ENCODE peak calls at places on chromosomes 11 and 22, in six cellular contexts. One of them, this sample, is unnamed.
A peak's percentile ranks its signal among the peaks of the same experiment; 100 is the strongest.

GRCh38 chr11:112748713-112749481 is 212.3 kb upstream of the NCAM1 start:
- DNase-seq in lung: no peak
- DNase-seq in endodermal cell: no peak
- DNase-seq in NCI-H2029 treated with DMSO at 0.1 percent for 48 hours: no peak
- DNase-seq in stimulated activated CD4-positive, alpha-beta T cell treated with anti-CD3 and anti-CD28 coated beads, Interleukin-2, amount 100 ng/mL, for 48 hours: no peak
- DNase-seq in neural crest cell: no peak
- DNase-seq in this sample: peak; percentile 38

GRCh38 chr11:125272092-125272491 is 107.5 kb downstream of the PKNOX2 start:
- DNase-seq in lung: no peak
- DNase-seq in endodermal cell: no peak
- DNase-seq in NCI-H2029 treated with DMSO at 0.1 percent for 48 hours: no peak
- DNase-seq in neural crest cell: no peak
- DNase-seq in stimulated activated CD4-positive, alpha-beta T cell treated with anti-CD3 and anti-CD28 coated beads, Interleukin-2, amount 100 ng/mL, for 48 hours: no peak
- DNase-seq in this sample: no peak

GRCh38 chr11:126186031-126186698 is 25.3 kb downstream of the RPUSD4 start:
- DNase-seq in lung: no peak
- DNase-seq in NCI-H2029 treated with DMSO at 0.1 percent for 48 hours: no peak
- DNase-seq in stimulated activated CD4-positive, alpha-beta T cell treated with anti-CD3 and anti-CD28 coated beads, Interleukin-2, amount 100 ng/mL, for 48 hours: no peak
- DNase-seq in endodermal cell: no peak
- DNase-seq in neural crest cell: no peak
- DNase-seq in this sample: peak; percentile 30

GRCh38 chr11:6609502-6610015 is 2.5 kb downstream of the TAF10 start:
- DNase-seq in neural crest cell: no peak
- DNase-seq in stimulated activated CD4-positive, alpha-beta T cell treated with anti-CD3 and anti-CD28 coated beads, Interleukin-2, amount 100 ng/mL, for 48 hours: no peak
- DNase-seq in lung: no peak
- DNase-seq in endodermal cell: peak; percentile 31
- DNase-seq in NCI-H2029 treated with DMSO at 0.1 percent for 48 hours: no peak
- DNase-seq in this sample: no peak

GRCh38 chr11:47899801-47900200 is 51.7 kb upstream of the NUP160 start:
- DNase-seq in stimulated activated CD4-positive, alpha-beta T cell treated with anti-CD3 and anti-CD28 coated beads, Interleukin-2, amount 100 ng/mL, for 48 hours: no peak
- DNase-seq in endodermal cell: no peak
- DNase-seq in lung: no peak
- DNase-seq in NCI-H2029 treated with DMSO at 0.1 percent for 48 hours: no peak
- DNase-seq in neural crest cell: no peak
- DNase-seq in this sample: no peak

GRCh38 chr11:68954970-68955958 is 25.5 kb downstream of the MRGPRD start:
- DNase-seq in endodermal cell: no peak
- DNase-seq in lung: peak; percentile 36
- DNase-seq in neural crest cell: no peak
- DNase-seq in stimulated activated CD4-positive, alpha-beta T cell treated with anti-CD3 and anti-CD28 coated beads, Interleukin-2, amount 100 ng/mL, for 48 hours: no peak
- DNase-seq in NCI-H2029 treated with DMSO at 0.1 percent for 48 hours: no peak
- DNase-seq in this sample: no peak

GRCh38 chr11:47908198-47908597 is 60.0 kb upstream of the NUP160 start:
- DNase-seq in endodermal cell: no peak
- DNase-seq in lung: no peak
- DNase-seq in stimulated activated CD4-positive, alpha-beta T cell treated with anti-CD3 and anti-CD28 coated beads, Interleukin-2, amount 100 ng/mL, for 48 hours: no peak
- DNase-seq in neural crest cell: no peak
- DNase-seq in NCI-H2029 treated with DMSO at 0.1 percent for 48 hours: no peak
- DNase-seq in this sample: no peak

GRCh38 chr11:11450744-11451362 is 97.8 kb upstream of the CSNK2A3 start:
- DNase-seq in endodermal cell: no peak
- DNase-seq in stimulated activated CD4-positive, alpha-beta T cell treated with anti-CD3 and anti-CD28 coated beads, Interleukin-2, amount 100 ng/mL, for 48 hours: no peak
- DNase-seq in NCI-H2029 treated with DMSO at 0.1 percent for 48 hours: no peak
- DNase-seq in lung: no peak
- DNase-seq in neural crest cell: no peak
- DNase-seq in this sample: no peak

GRCh38 chr11:64146036-64146943 is 19.6 kb downstream of the MACROD1 start:
- DNase-seq in NCI-H2029 treated with DMSO at 0.1 percent for 48 hours: peak; percentile 9
- DNase-seq in lung: peak; percentile 61
- DNase-seq in neural crest cell: peak; percentile 50
- DNase-seq in endodermal cell: peak; percentile 91
- DNase-seq in stimulated activated CD4-positive, alpha-beta T cell treated with anti-CD3 and anti-CD28 coated beads, Interleukin-2, amount 100 ng/mL, for 48 hours: peak; percentile 66
- DNase-seq in this sample: no peak

GRCh38 chr11:96736591-96736990 is 346.8 kb downstream of the JRKL start:
- DNase-seq in NCI-H2029 treated with DMSO at 0.1 percent for 48 hours: no peak
- DNase-seq in neural crest cell: no peak
- DNase-seq in endodermal cell: no peak
- DNase-seq in lung: no peak
- DNase-seq in stimulated activated CD4-positive, alpha-beta T cell treated with anti-CD3 and anti-CD28 coated beads, Interleukin-2, amount 100 ng/mL, for 48 hours: no peak
- DNase-seq in this sample: no peak

GRCh38 chr11:65551572-65552398 is 6.4 kb downstream of the LTBP3 start:
- DNase-seq in NCI-H2029 treated with DMSO at 0.1 percent for 48 hours: peak; percentile 50
- DNase-seq in stimulated activated CD4-positive, alpha-beta T cell treated with anti-CD3 and anti-CD28 coated beads, Interleukin-2, amount 100 ng/mL, for 48 hours: peak; percentile 46
- DNase-seq in lung: peak; percentile 77
- DNase-seq in neural crest cell: no peak
- DNase-seq in endodermal cell: peak; percentile 92
- DNase-seq in this sample: peak; percentile 43

GRCh38 chr11:105167244-105167643 is 27.7 kb upstream of the CARD18 start:
- DNase-seq in NCI-H2029 treated with DMSO at 0.1 percent for 48 hours: no peak
- DNase-seq in stimulated activated CD4-positive, alpha-beta T cell treated with anti-CD3 and anti-CD28 coated beads, Interleukin-2, amount 100 ng/mL, for 48 hours: no peak
- DNase-seq in endodermal cell: no peak
- DNase-seq in neural crest cell: no peak
- DNase-seq in lung: no peak
- DNase-seq in this sample: no peak

GRCh38 chr11:57574061-57574460 is 6.6 kb upstream of the UBE2L6 start:
- DNase-seq in lung: no peak
- DNase-seq in neural crest cell: no peak
- DNase-seq in stimulated activated CD4-positive, alpha-beta T cell treated with anti-CD3 and anti-CD28 coated beads, Interleukin-2, amount 100 ng/mL, for 48 hours: no peak
- DNase-seq in NCI-H2029 treated with DMSO at 0.1 percent for 48 hours: no peak
- DNase-seq in endodermal cell: peak; percentile 55
- DNase-seq in this sample: no peak

GRCh38 chr22:46934746-46935491 is 172.5 kb downstream of the TBC1D22A start:
- DNase-seq in stimulated activated CD4-positive, alpha-beta T cell treated with anti-CD3 and anti-CD28 coated beads, Interleukin-2, amount 100 ng/mL, for 48 hours: peak; percentile 22
- DNase-seq in neural crest cell: no peak
- DNase-seq in lung: no peak
- DNase-seq in NCI-H2029 treated with DMSO at 0.1 percent for 48 hours: no peak
- DNase-seq in endodermal cell: peak; percentile 50
- DNase-seq in this sample: no peak

GRCh38 chr11:72493426-72494108 is 59.2 kb upstream of the CLPB start:
- DNase-seq in lung: no peak
- DNase-seq in neural crest cell: no peak
- DNase-seq in endodermal cell: no peak
- DNase-seq in stimulated activated CD4-positive, alpha-beta T cell treated with anti-CD3 and anti-CD28 coated beads, Interleukin-2, amount 100 ng/mL, for 48 hours: no peak
- DNase-seq in NCI-H2029 treated with DMSO at 0.1 percent for 48 hours: no peak
- DNase-seq in this sample: no peak

GRCh38 chr11:26905368-26905767 is 88.5 kb upstream of the FIBIN start:
- DNase-seq in neural crest cell: no peak
- DNase-seq in stimulated activated CD4-positive, alpha-beta T cell treated with anti-CD3 and anti-CD28 coated beads, Interleukin-2, amount 100 ng/mL, for 48 hours: no peak
- DNase-seq in NCI-H2029 treated with DMSO at 0.1 percent for 48 hours: no peak
- DNase-seq in lung: no peak
- DNase-seq in endodermal cell: no peak
- DNase-seq in this sample: no peak

GRCh38 chr22:23163665-23164064 is 16.6 kb upstream of the BCR start:
- DNase-seq in neural crest cell: no peak
- DNase-seq in endodermal cell: no peak
- DNase-seq in NCI-H2029 treated with DMSO at 0.1 percent for 48 hours: peak; percentile 28
- DNase-seq in stimulated activated CD4-positive, alpha-beta T cell treated with anti-CD3 and anti-CD28 coated beads, Interleukin-2, amount 100 ng/mL, for 48 hours: no peak
- DNase-seq in lung: no peak
- DNase-seq in this sample: no peak

GRCh38 chr22:27108425-27109114 is 451.2 kb downstream of the MIAT start:
- DNase-seq in neural crest cell: no peak
- DNase-seq in NCI-H2029 treated with DMSO at 0.1 percent for 48 hours: no peak
- DNase-seq in endodermal cell: no peak
- DNase-seq in lung: no peak
- DNase-seq in stimulated activated CD4-positive, alpha-beta T cell treated with anti-CD3 and anti-CD28 coated beads, Interleukin-2, amount 100 ng/mL, for 48 hours: no peak
- DNase-seq in this sample: peak; percentile 49

GRCh38 chr11:121929581-121929980 is 186.4 kb downstream of the BLID start:
- DNase-seq in NCI-H2029 treated with DMSO at 0.1 percent for 48 hours: peak; percentile 48
- DNase-seq in neural crest cell: peak; percentile 12
- DNase-seq in stimulated activated CD4-positive, alpha-beta T cell treated with anti-CD3 and anti-CD28 coated beads, Interleukin-2, amount 100 ng/mL, for 48 hours: no peak
- DNase-seq in lung: no peak
- DNase-seq in endodermal cell: peak; percentile 57
- DNase-seq in this sample: no peak